ENCODE peak calls at places on chromosomes 3 and 15, in four cellular contexts. X is GM23338, A is cardiac fibroblast, D is astrocyte of the spinal cord. R is an unnamed sample.
A peak's percentile ranks its signal among the peaks of the same experiment; 100 is the strongest.

GRCh38 chr3:48120223-48120622 is 68.0 kb downstream of the CDC25A start:
- DNase-seq in X (no peak), A (no peak), D (no peak), R (no peak)

GRCh38 chr3:10416730-10417300 is 88.6 kb downstream of the ATP2B2 start:
- DNase-seq in X (peak; percentile 40), A (no peak), D (no peak), R (no peak)

GRCh38 chr3:354433-354832 is 157.9 kb downstream of the CHL1 start:
- DNase-seq in X (peak; percentile 73), A (peak; percentile 56), D (peak; percentile 49), R (peak; percentile 62)

GRCh38 chr15:100715571-100716455 is 113.4 kb downstream of the ASB7 start:
- DNase-seq in X (no peak), A (no peak), D (no peak), R (no peak)

GRCh38 chr3:94525039-94525438 is 462.2 kb downstream of the NSUN3 start:
- DNase-seq in X (peak; percentile 8), A (peak; percentile 53), D (no peak), R (peak; percentile 69)

GRCh38 chr3:34650131-34650530 is 851.7 kb downstream of the PDCD6IP start:
- DNase-seq in X (no peak), A (no peak), D (no peak), R (no peak)

GRCh38 chr3:133799794-133800585 is 5.6 kb upstream of the SRPRB start:
- DNase-seq in X (no peak), A (peak; percentile 55), D (no peak), R (peak; percentile 91)

GRCh38 chr15:28934645-28935044 is 48.9 kb downstream of the APBA2 start:
- DNase-seq in X (no peak), A (no peak), D (no peak), R (no peak)

GRCh38 chr15:53851110-53851833 is 91.8 kb upstream of the WDR72 start:
- DNase-seq in X (no peak), A (no peak), D (no peak), R (no peak)

GRCh38 chr3:17166369-17166768 is 281.6 kb downstream of the PLCL2 start:
- DNase-seq in X (no peak), A (no peak), D (no peak), R (no peak)

GRCh38 chr3:131922356-131922755 is 112.5 kb downstream of the CPNE4 start:
- DNase-seq in X (no peak), A (no peak), D (no peak), R (no peak)

GRCh38 chr3:29527251-29527650 is 246.4 kb downstream of the RBMS3 start:
- DNase-seq in X (no peak), A (no peak), D (no peak), R (no peak)

GRCh38 chr3:81684739-81685395 is 76.6 kb downstream of the GBE1 start:
- DNase-seq in X (no peak), A (peak; percentile 48), D (peak; percentile 9), R (peak; percentile 5)

GRCh38 chr3:73379465-73379864 is 245.3 kb downstream of the PDZRN3 start:
- DNase-seq in X (no peak), A (peak; percentile 54), D (no peak), R (no peak)

GRCh38 chr15:92899910-92900711 is at the start of gene CHD2:
- DNase-seq in X (peak; percentile 95), A (peak; percentile 91), D (peak; percentile 91), R (peak; percentile 89)

GRCh38 chr15:40691737-40692136 is 3.2 kb upstream of the RAD51 start:
- DNase-seq in X (no peak), A (no peak), D (no peak), R (no peak)

GRCh38 chr3:86519819-86520218 is 471.1 kb downstream of the VGLL3 start:
- DNase-seq in X (no peak), A (no peak), D (no peak), R (no peak)

GRCh38 chr15:78808550-78808949 is 2.7 kb downstream of the ADAMTS7 start:
- DNase-seq in X (peak; percentile 79), A (peak; percentile 73), D (peak; percentile 27), R (peak; percentile 14)

GRCh38 chr3:144501419-144501818 is 529.8 kb downstream of the DIPK2A start:
- DNase-seq in X (no peak), A (no peak), D (no peak), R (no peak)

DNA sequence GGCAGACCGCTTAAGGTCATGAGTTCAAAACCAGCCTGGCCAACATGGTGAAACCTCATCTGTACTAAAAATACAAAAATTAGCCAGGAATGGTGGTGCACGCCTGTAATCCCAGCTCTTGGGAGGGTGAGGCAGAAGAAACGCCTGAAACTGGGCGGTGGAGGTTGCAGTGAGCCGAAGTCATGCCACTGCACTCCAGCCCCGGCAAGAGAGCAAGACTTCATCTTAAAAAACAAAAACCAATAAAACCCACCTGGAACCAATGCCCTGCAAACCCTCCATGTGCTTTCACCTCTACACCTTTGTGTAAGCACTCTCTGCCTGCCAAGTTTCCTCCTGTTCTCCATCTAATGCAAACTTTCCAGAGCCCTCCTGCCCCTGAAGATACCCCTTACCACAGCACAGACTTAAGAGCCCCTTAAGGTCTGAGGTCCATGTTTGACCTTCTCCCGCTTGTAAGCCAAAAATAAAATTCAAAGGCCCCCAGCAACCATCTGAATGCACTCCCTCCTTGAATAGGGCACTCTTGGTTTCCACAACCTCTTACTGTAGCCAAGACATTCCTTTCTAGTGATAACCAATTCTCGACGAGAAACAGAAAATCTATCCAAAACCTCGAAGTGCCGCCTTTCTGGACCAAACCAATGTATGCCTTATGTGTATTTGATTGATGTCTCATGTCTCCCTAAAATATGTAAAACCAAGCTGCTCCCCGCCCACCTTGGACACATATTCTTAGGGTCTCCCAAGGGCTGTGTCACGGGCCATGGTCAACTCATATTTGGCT is 3.0 kb downstream of the RPL32 start:
- DNase-seq in X (no peak), A (no peak), D (no peak), R (no peak)
- H3K4me3 ChIP-seq in X (peak overlapping the region; percentile 94), A (peak overlapping the region; percentile 9), D (no peak overlapping the region), R (no peak overlapping the region)

GRCh38 chr3:44832032-44832431 is 29.7 kb upstream of the TMEM42 start:
- DNase-seq in X (no peak), A (no peak), D (no peak), R (no peak)

GRCh38 chr3:44827196-44827595 is 34.5 kb upstream of the TMEM42 start:
- DNase-seq in X (no peak), A (no peak), D (no peak), R (no peak)

GRCh38 chr3:44833394-44833793 is 28.3 kb upstream of the TMEM42 start:
- DNase-seq in X (no peak), A (no peak), D (no peak), R (no peak)

GRCh38 chr3:44832965-44833364 is 28.7 kb upstream of the TMEM42 start:
- DNase-seq in X (no peak), A (no peak), D (no peak), R (no peak)

DNA sequence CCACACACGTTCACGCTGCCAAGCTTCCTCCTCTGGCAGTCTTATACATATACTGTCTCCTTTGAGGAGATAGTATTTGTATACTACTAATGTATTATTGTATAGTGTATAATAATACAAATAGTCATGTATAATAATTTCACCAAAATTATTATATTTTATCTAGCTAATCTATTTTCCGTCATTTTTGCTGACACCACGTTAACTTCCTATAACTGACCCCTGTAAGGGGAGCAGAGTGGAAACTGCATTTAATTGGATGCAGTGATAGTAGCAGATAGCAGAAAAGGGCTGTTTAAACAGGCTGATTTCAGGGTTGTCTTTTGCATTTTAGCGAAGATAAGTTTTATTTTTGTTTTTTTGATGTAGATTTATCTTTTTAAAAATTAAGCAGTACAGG is 30.5 kb upstream of the TMEM42 start:
- DNase-seq in X (no peak), A (no peak), D (no peak), R (no peak)
- TF ChIP-seq CTCF in X (no peak), A (no peak), D (no peak), R (no peak)

DNA sequence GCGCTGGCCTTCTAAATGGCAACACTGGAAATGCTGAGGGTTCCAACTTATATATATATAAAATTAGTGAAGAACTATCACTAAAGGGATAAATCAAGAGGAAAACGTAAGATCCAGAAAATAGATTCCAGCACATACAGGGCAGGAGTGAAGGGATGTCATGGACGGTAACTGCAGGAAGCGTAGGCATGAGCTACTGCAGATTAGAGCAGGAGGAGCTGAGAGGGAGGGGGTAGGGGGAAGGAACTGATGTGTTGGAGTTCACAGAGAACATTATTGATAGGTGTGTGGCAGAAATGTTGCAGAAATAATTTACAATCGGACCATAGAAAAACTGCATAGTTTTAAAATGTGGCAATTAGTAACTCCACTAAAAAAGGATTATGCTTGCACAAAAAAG is 61.1 kb downstream of the PAK2 start:
- DNase-seq in X (no peak), A (no peak), D (no peak), R (no peak)
- H3K4me3 ChIP-seq in X (no peak overlapping the region), A (no peak overlapping the region), D (no peak overlapping the region), R (no peak overlapping the region)

GRCh38 chr15:73518876-73519594 is 76.1 kb downstream of the REC114 start:
- DNase-seq in X (no peak), A (no peak), D (no peak), R (no peak)

GRCh38 chr15:73524919-73525318 is 82.0 kb downstream of the REC114 start:
- DNase-seq in X (no peak), A (no peak), D (no peak), R (no peak)

GRCh38 chr15:73518180-73518862 is 75.4 kb downstream of the REC114 start:
- DNase-seq in X (peak; percentile 81), A (no peak), D (no peak), R (no peak)

GRCh38 chr15:73517566-73517965 is 74.6 kb downstream of the REC114 start:
- DNase-seq in X (no peak), A (no peak), D (no peak), R (no peak)

DNA sequence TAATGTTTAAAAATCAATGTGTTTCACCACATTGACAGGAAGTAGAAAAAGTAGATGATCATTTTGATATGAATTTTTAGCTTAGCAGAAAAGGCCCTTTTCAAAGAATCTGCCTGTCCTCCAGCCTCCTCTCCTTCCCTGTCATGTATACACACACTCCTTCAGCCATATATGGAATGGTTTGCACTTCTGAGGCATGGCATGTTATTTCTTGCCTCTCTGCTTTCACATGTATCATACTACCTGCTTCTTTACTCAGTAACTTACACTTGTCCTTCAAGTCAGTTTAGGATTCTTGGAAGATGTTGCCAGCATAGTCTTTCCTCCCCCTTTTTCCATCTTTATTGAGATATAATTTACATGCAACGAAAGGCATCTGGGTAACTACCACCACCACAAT is 79.0 kb downstream of the REC114 start:
- DNase-seq in X (no peak), A (no peak), D (no peak), R (peak; percentile 86)
- TF ChIP-seq CTCF in X (no peak), A (no peak), D (no peak), R (no peak)

GRCh38 chr3:57152150-57152549 is 13.0 kb downstream of the IL17RD start:
- DNase-seq in X (no peak), A (peak; percentile 14), D (peak; percentile 42), R (no peak)
- H3K4me3 ChIP-seq in X (peak overlapping the region; percentile 12), A (no peak overlapping the region), D (no peak overlapping the region), R (no peak overlapping the region)

R was measured in bronchial epithelial cell.